ENCODE peak calls at places on chromosomes 2 and 18, in nine cellular contexts. One of them, this sample, is unnamed. For H3K4me1, the result is how much of the 10 kb centered on the place peaks cover.

GRCh38 chr18:78670778-78671405 is 308.7 kb upstream of the SALL3 start:
- DNase-seq in H1: no peak
- DNase-seq in iPS DF 6.9: no peak
- DNase-seq in mesendoderm: peak
- DNase-seq in BE2C: no peak
- DNase-seq in gastrocnemius medialis: no peak
- DNase-seq in GM12878: no peak
- DNase-seq in Panc1: no peak
- DNase-seq in tibial artery: no peak
- DNase-seq in this sample: no peak

GRCh38 chr2:182761903-182762302 is 45.8 kb downstream of the DNAJC10 start:
- DNase-seq in GM12878: no peak
- DNase-seq in H1: no peak
- DNase-seq in BE2C: no peak
- DNase-seq in mesendoderm: no peak
- DNase-seq in Panc1: no peak
- DNase-seq in iPS DF 6.9: no peak
- DNase-seq in gastrocnemius medialis: no peak
- DNase-seq in tibial artery: peak
- DNase-seq in this sample: no peak

GRCh38 chr2:2123259-2123658 is 207.8 kb downstream of the MYT1L start:
- DNase-seq in tibial artery: no peak
- DNase-seq in BE2C: no peak
- DNase-seq in H1: no peak
- DNase-seq in GM12878: no peak
- DNase-seq in mesendoderm: no peak
- DNase-seq in iPS DF 6.9: no peak
- DNase-seq in Panc1: no peak
- DNase-seq in gastrocnemius medialis: no peak
- DNase-seq in this sample: no peak

GRCh38 chr18:69838620-69839411 is 108.9 kb downstream of the CD226 start:
- DNase-seq in BE2C: peak
- DNase-seq in tibial artery: no peak
- DNase-seq in mesendoderm: peak
- DNase-seq in iPS DF 6.9: peak
- DNase-seq in GM12878: peak
- DNase-seq in gastrocnemius medialis: no peak
- DNase-seq in Panc1: no peak
- DNase-seq in H1: peak
- DNase-seq in this sample: no peak

GRCh38 chr2:26988165-26988879 is 17.9 kb downstream of the MAPRE3 start:
- DNase-seq in gastrocnemius medialis: no peak
- DNase-seq in mesendoderm: no peak
- DNase-seq in BE2C: no peak
- DNase-seq in tibial artery: no peak
- DNase-seq in GM12878: no peak
- DNase-seq in H1: no peak
- DNase-seq in iPS DF 6.9: no peak
- DNase-seq in Panc1: no peak
- DNase-seq in this sample: no peak

GRCh38 chr2:81276595-81276994 is 972.0 kb upstream of the LRRTM1 start:
- DNase-seq in gastrocnemius medialis: no peak
- DNase-seq in Panc1: no peak
- DNase-seq in H1: no peak
- DNase-seq in BE2C: no peak
- DNase-seq in GM12878: no peak
- DNase-seq in mesendoderm: no peak
- DNase-seq in iPS DF 6.9: no peak
- DNase-seq in tibial artery: no peak
- DNase-seq in this sample: no peak

GRCh38 chr2:985317-985898 is 34.8 kb downstream of the SNTG2 start:
- DNase-seq in BE2C: no peak
- DNase-seq in Panc1: no peak
- DNase-seq in iPS DF 6.9: no peak
- DNase-seq in GM12878: no peak
- DNase-seq in mesendoderm: no peak
- DNase-seq in tibial artery: no peak
- DNase-seq in gastrocnemius medialis: no peak
- DNase-seq in H1: no peak
- DNase-seq in this sample: no peak

GRCh38 chr2:210998334-210998733 is 441.9 kb downstream of the CPS1 start:
- DNase-seq in gastrocnemius medialis: no peak
- DNase-seq in tibial artery: no peak
- DNase-seq in mesendoderm: no peak
- DNase-seq in GM12878: no peak
- DNase-seq in H1: no peak
- DNase-seq in BE2C: no peak
- DNase-seq in Panc1: no peak
- DNase-seq in iPS DF 6.9: no peak
- DNase-seq in this sample: no peak

GRCh38 chr2:202096736-202097135 is 23.7 kb downstream of the KIAA2012 start:
- DNase-seq in H1: no peak
- DNase-seq in mesendoderm: peak
- DNase-seq in tibial artery: no peak
- DNase-seq in GM12878: no peak
- DNase-seq in BE2C: no peak
- DNase-seq in iPS DF 6.9: no peak
- DNase-seq in gastrocnemius medialis: no peak
- DNase-seq in Panc1: no peak
- DNase-seq in this sample: no peak

DNA sequence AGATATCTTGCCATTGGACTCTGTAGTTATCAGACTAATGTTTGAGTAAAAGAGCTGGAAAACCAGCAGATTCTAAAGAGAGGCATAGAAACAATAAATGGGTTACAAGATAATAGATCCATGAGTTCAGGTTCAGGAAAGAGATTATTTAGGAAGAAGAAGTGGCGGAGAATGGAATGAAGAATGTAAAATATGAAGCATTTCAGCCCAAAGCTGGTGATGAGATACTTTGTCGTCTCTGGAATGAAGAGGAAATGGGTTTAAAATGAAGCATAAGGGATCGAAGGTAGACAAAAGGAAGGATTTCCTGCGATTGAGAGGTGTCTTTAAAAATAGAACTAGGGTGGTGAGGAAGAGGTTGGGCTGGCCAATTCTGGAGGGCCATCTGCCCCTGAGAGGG is 36.6 kb downstream of the BCL11A start:
- DNase-seq in iPS DF 6.9: no peak
- DNase-seq in BE2C: no peak
- DNase-seq in H1: no peak
- DNase-seq in tibial artery: no peak
- DNase-seq in mesendoderm: no peak
- DNase-seq in Panc1: no peak
- DNase-seq in gastrocnemius medialis: no peak
- DNase-seq in GM12878: no peak
- DNase-seq in this sample: no peak
- H3K4me1 ChIP-seq in iPS DF 6.9: under half
- H3K4me1 ChIP-seq in BE2C: under half
- H3K4me1 ChIP-seq in H1: under half
- H3K4me1 ChIP-seq in tibial artery: under half
- H3K4me1 ChIP-seq in mesendoderm: under half
- H3K4me1 ChIP-seq in Panc1: under half
- H3K4me1 ChIP-seq in gastrocnemius medialis: under half
- H3K4me1 ChIP-seq in GM12878: half or more
- H3K4me1 ChIP-seq in this sample: under half

DNA sequence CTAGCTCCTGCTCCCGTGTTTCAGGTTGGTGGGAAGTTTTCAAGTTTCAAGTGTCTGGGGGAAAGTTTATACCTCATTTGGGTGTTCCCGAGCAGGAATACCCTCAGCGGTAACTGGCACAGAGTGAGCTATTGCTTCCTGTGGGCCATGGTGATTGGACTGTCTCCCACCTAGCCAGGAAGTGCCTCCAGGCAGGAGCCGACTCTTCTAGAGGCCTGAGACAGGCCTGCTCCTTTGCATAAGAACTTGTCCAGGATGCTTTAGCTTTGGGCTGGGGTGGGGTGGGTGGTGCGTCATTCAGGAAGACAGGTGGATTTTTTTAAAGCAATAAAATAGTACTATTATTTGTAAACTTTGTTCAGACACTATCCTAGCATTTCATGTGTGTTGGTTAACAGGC is 23.5 kb upstream of the DNMT3A start:
- DNase-seq in Panc1: no peak
- DNase-seq in gastrocnemius medialis: no peak
- DNase-seq in BE2C: no peak
- DNase-seq in tibial artery: no peak
- DNase-seq in iPS DF 6.9: no peak
- DNase-seq in mesendoderm: peak
- DNase-seq in H1: no peak
- DNase-seq in GM12878: no peak
- DNase-seq in this sample: no peak
- H3K4me3 ChIP-seq in Panc1: no peak
- H3K4me3 ChIP-seq in gastrocnemius medialis: no peak
- H3K4me3 ChIP-seq in BE2C: no peak
- H3K4me3 ChIP-seq in tibial artery: no peak
- H3K4me3 ChIP-seq in iPS DF 6.9: no peak
- H3K4me3 ChIP-seq in mesendoderm: no peak
- H3K4me3 ChIP-seq in H1: no peak
- H3K4me3 ChIP-seq in GM12878: no peak
- H3K4me3 ChIP-seq in this sample: no peak

GRCh38 chr2:101773137-101773536 is 75.6 kb downstream of the MAP4K4 start:
- DNase-seq in BE2C: no peak
- DNase-seq in mesendoderm: peak
- DNase-seq in GM12878: no peak
- DNase-seq in H1: no peak
- DNase-seq in gastrocnemius medialis: no peak
- DNase-seq in tibial artery: no peak
- DNase-seq in Panc1: no peak
- DNase-seq in iPS DF 6.9: no peak
- DNase-seq in this sample: no peak
- H3K4me1 ChIP-seq in BE2C: under half
- H3K4me1 ChIP-seq in mesendoderm: under half
- H3K4me1 ChIP-seq in GM12878: under half
- H3K4me1 ChIP-seq in H1: under half
- H3K4me1 ChIP-seq in gastrocnemius medialis: half or more
- H3K4me1 ChIP-seq in tibial artery: under half
- H3K4me1 ChIP-seq in Panc1: under half
- H3K4me1 ChIP-seq in iPS DF 6.9: under half
- H3K4me1 ChIP-seq in this sample: under half

GRCh38 chr2:222738759-222739292 is 67.4 kb downstream of the MOGAT1 start:
- DNase-seq in gastrocnemius medialis: peak
- DNase-seq in GM12878: no peak
- DNase-seq in Panc1: no peak
- DNase-seq in iPS DF 6.9: no peak
- DNase-seq in tibial artery: no peak
- DNase-seq in mesendoderm: no peak
- DNase-seq in BE2C: no peak
- DNase-seq in H1: no peak
- DNase-seq in this sample: no peak
- H3K4me3 ChIP-seq in gastrocnemius medialis: no peak
- H3K4me3 ChIP-seq in GM12878: no peak
- H3K4me3 ChIP-seq in Panc1: no peak
- H3K4me3 ChIP-seq in iPS DF 6.9: no peak
- H3K4me3 ChIP-seq in tibial artery: no peak
- H3K4me3 ChIP-seq in mesendoderm: no peak
- H3K4me3 ChIP-seq in BE2C: no peak
- H3K4me3 ChIP-seq in H1: no peak
- H3K4me3 ChIP-seq in this sample: no peak

GRCh38 chr2:105800953-105801635 is 56.4 kb downstream of the NCK2 start:
- DNase-seq in iPS DF 6.9: no peak
- DNase-seq in mesendoderm: no peak
- DNase-seq in H1: no peak
- DNase-seq in BE2C: no peak
- DNase-seq in gastrocnemius medialis: no peak
- DNase-seq in tibial artery: no peak
- DNase-seq in GM12878: no peak
- DNase-seq in Panc1: no peak
- DNase-seq in this sample: no peak
- H3K4me1 ChIP-seq in iPS DF 6.9: under half
- H3K4me1 ChIP-seq in mesendoderm: under half
- H3K4me1 ChIP-seq in H1: under half
- H3K4me1 ChIP-seq in BE2C: under half
- H3K4me1 ChIP-seq in gastrocnemius medialis: half or more
- H3K4me1 ChIP-seq in tibial artery: half or more
- H3K4me1 ChIP-seq in GM12878: half or more
- H3K4me1 ChIP-seq in Panc1: under half
- H3K4me1 ChIP-seq in this sample: half or more

GRCh38 chr2:208546860-208547650 is 140.5 kb downstream of the PTH2R start:
- DNase-seq in GM12878: no peak
- DNase-seq in tibial artery: no peak
- DNase-seq in H1: no peak
- DNase-seq in mesendoderm: no peak
- DNase-seq in BE2C: no peak
- DNase-seq in Panc1: no peak
- DNase-seq in iPS DF 6.9: no peak
- DNase-seq in gastrocnemius medialis: no peak
- DNase-seq in this sample: no peak
- H3K4me3 ChIP-seq in GM12878: no peak
- H3K4me3 ChIP-seq in tibial artery: no peak
- H3K4me3 ChIP-seq in H1: no peak
- H3K4me3 ChIP-seq in mesendoderm: no peak
- H3K4me3 ChIP-seq in BE2C: no peak
- H3K4me3 ChIP-seq in Panc1: no peak
- H3K4me3 ChIP-seq in iPS DF 6.9: no peak
- H3K4me3 ChIP-seq in gastrocnemius medialis: no peak
- H3K4me3 ChIP-seq in this sample: no peak

DNA sequence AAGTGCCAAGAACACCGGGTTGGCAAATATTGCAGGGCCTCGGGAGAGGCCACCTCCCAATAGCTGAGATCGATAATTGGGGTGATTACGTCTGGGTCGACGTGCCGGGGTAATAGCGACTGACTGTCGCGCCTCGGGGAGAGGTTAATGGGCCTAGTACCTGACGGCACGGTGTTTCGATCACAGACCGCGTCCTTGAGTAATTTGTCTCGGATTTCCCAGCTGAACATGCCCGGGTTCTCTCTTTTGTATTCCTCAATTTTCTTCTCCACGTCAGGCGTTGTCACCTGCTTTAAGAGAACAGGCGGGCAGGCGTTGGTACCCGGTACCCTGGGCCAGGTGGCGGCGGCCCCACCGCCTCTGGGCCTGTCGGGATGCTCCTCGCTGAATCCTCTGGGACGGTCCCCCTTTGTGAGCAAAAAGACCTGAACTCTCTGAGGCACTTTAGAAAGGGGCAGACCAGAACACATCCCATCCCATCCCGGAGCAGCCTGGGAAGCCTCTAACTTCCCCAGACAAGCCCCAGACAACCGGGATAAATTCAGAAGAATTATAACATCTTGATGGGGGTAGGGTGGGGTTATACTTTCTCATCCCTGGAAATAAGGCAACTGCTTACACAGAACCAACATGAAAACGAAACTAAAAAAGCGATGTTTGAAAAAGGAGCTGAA is 3.3 kb downstream of the PAX3 start:
- DNase-seq in mesendoderm: peak
- DNase-seq in GM12878: no peak
- DNase-seq in BE2C: no peak
- DNase-seq in H1: peak
- DNase-seq in tibial artery: no peak
- DNase-seq in gastrocnemius medialis: no peak
- DNase-seq in Panc1: no peak
- DNase-seq in iPS DF 6.9: no peak
- DNase-seq in this sample: no peak
- H3K4me1 ChIP-seq in mesendoderm: under half
- H3K4me1 ChIP-seq in GM12878: under half
- H3K4me1 ChIP-seq in BE2C: under half
- H3K4me1 ChIP-seq in H1: under half
- H3K4me1 ChIP-seq in tibial artery: under half
- H3K4me1 ChIP-seq in gastrocnemius medialis: under half
- H3K4me1 ChIP-seq in Panc1: under half
- H3K4me1 ChIP-seq in iPS DF 6.9: under half
- H3K4me1 ChIP-seq in this sample: half or more

GRCh38 chr2:218271865-218272530 is 1.7 kb downstream of the PNKD start:
- DNase-seq in mesendoderm: no peak
- DNase-seq in gastrocnemius medialis: no peak
- DNase-seq in iPS DF 6.9: no peak
- DNase-seq in GM12878: no peak
- DNase-seq in BE2C: no peak
- DNase-seq in Panc1: no peak
- DNase-seq in tibial artery: no peak
- DNase-seq in H1: no peak
- DNase-seq in this sample: no peak
- H3K4me3 ChIP-seq in mesendoderm: no peak
- H3K4me3 ChIP-seq in gastrocnemius medialis: no peak
- H3K4me3 ChIP-seq in iPS DF 6.9: no peak
- H3K4me3 ChIP-seq in GM12878: peak
- H3K4me3 ChIP-seq in BE2C: peak
- H3K4me3 ChIP-seq in Panc1: peak
- H3K4me3 ChIP-seq in tibial artery: peak
- H3K4me3 ChIP-seq in H1: peak
- H3K4me3 ChIP-seq in this sample: peak